ENCODE peak calls at places on chromosomes 6 and 20, in four cellular contexts. M is AG10803, J is mammary epithelial cell, O is HL-60. L is an unnamed sample.

GRCh38 chr6:30855429-30856069 is 28.8 kb upstream of the DDR1 start:
- DNase-seq in M (no peak), J (peak), O (no peak), L (no peak)

GRCh38 chr6:24524801-24525200 is 30.0 kb downstream of the ALDH5A1 start:
- DNase-seq in M (peak), J (peak), O (peak), L (peak)

GRCh38 chr6:122799916-122800701 is 11.1 kb downstream of the SMPDL3A start:
- DNase-seq in M (no peak), J (peak), O (no peak), L (no peak)

GRCh38 chr6:144696610-144697376 is 411.7 kb downstream of the UTRN start:
- DNase-seq in M (peak), J (no peak), O (no peak), L (peak)

GRCh38 chr20:20731945-20732296 is 19.5 kb upstream of the RALGAPA2 start:
- DNase-seq in M (no peak), J (peak), O (peak), L (no peak)

GRCh38 chr6:109308018-109308492 is 74.2 kb downstream of the CD164 start:
- DNase-seq in M (peak), J (peak), O (peak), L (peak)

GRCh38 chr6:111922454-111923297 is 49.4 kb upstream of the FYN start:
- DNase-seq in M (peak), J (peak), O (peak), L (peak)

GRCh38 chr6:119533603-119534279 is 184.2 kb upstream of the MAN1A1 start:
- DNase-seq in M (peak), J (peak), O (no peak), L (peak)

GRCh38 chr6:17635568-17635967 is 35.5 kb downstream of the FAM8A1 start:
- DNase-seq in M (no peak), J (no peak), O (no peak), L (no peak)

GRCh38 chr20:31746068-31746878 is 7.2 kb downstream of the TPX2 start:
- DNase-seq in M (no peak), J (no peak), O (no peak), L (no peak)

GRCh38 chr6:84623956-84624680 is 140.3 kb downstream of the TBX18 start:
- DNase-seq in M (peak), J (peak), O (no peak), L (peak)

GRCh38 chr6:22271044-22271443 is 25.8 kb downstream of the PRL start:
- DNase-seq in M (no peak), J (no peak), O (no peak), L (no peak)

GRCh38 chr6:159852877-159853276 is 37.9 kb upstream of the MAS1 start:
- DNase-seq in M (peak), J (no peak), O (peak), L (no peak)

GRCh38 chr20:25319241-25320034 is 71.2 kb downstream of the ABHD12 start:
- DNase-seq in M (no peak), J (no peak), O (no peak), L (no peak)

GRCh38 chr6:161918608-161919205 is 644.8 kb upstream of the AGPAT4 start:
- DNase-seq in M (no peak), J (no peak), O (no peak), L (no peak)

GRCh38 chr6:158233214-158233795 is 65.2 kb downstream of the GTF2H5 start:
- DNase-seq in M (no peak), J (peak), O (no peak), L (no peak)

GRCh38 chr6:1463751-1464397 is 74.5 kb downstream of the FOXF2 start:
- DNase-seq in M (no peak), J (no peak), O (no peak), L (no peak)

GRCh38 chr6:155130161-155130853 is 133.5 kb upstream of the CLDN20 start:
- DNase-seq in M (no peak), J (no peak), O (no peak), L (no peak)

GRCh38 chr20:50338479-50339195 is 148.0 kb downstream of the CEBPB start:
- DNase-seq in M (peak), J (no peak), O (peak), L (no peak)
- TF ChIP-seq CTCF in M (peak), J (no peak), O (no peak), L (no peak)

DNA sequence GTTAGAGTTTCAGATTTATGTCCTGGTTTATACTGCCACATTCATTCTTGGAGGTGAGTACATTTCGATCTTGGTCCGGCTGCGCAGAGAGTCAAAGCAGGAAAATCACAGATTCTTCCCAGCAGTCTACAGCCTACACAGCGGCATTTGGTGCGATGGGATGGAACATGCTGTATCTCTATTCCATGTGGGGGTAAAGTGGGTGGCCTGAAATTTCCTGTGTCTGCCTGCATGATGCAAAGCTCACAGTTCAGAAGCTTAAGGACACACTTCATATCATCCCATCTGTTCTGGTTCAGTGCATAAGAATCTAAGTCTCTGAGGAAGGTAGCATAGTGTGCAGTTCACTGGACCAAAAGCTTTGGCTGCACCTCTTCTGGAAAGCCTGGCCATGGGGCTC is at the start of gene DEFB127:
- DNase-seq in M (no peak), J (no peak), O (no peak), L (no peak)
- TF ChIP-seq CTCF in M (no peak), J (no peak), O (no peak), L (no peak)

GRCh38 chr6:46054531-46054930 is 38.9 kb upstream of the CLIC5 start:
- DNase-seq in M (no peak), J (no peak), O (no peak), L (no peak)

GRCh38 chr6:46052479-46052878 is 36.8 kb upstream of the CLIC5 start:
- DNase-seq in M (no peak), J (no peak), O (no peak), L (no peak)

GRCh38 chr6:46050845-46051405 is 35.3 kb upstream of the CLIC5 start:
- DNase-seq in M (no peak), J (no peak), O (no peak), L (no peak)

GRCh38 chr6:46051962-46052361 is 36.3 kb upstream of the CLIC5 start:
- DNase-seq in M (peak), J (no peak), O (no peak), L (no peak)

GRCh38 chr6:46053034-46053933 is 37.6 kb upstream of the CLIC5 start:
- DNase-seq in M (no peak), J (no peak), O (no peak), L (no peak)
- TF ChIP-seq CTCF in M (no peak), J (no peak), O (no peak), L (no peak)

GRCh38 chr6:165098165-165098564 is 211.2 kb downstream of the C6orf118 start:
- DNase-seq in M (no peak), J (no peak), O (no peak), L (no peak)
- TF ChIP-seq CTCF in M (no peak), J (peak), O (no peak), L (no peak)

GRCh38 chr20:53409177-53409576 is 184.5 kb downstream of the ZNF217 start:
- DNase-seq in M (peak), J (no peak), O (no peak), L (no peak)

GRCh38 chr20:53412600-53413187 is 180.9 kb downstream of the ZNF217 start:
- DNase-seq in M (no peak), J (no peak), O (no peak), L (no peak)

GRCh38 chr20:53411129-53411528 is 182.5 kb downstream of the ZNF217 start:
- DNase-seq in M (no peak), J (no peak), O (peak), L (no peak)

GRCh38 chr20:53408728-53409157 is 184.9 kb downstream of the ZNF217 start:
- DNase-seq in M (peak), J (no peak), O (peak), L (no peak)

DNA sequence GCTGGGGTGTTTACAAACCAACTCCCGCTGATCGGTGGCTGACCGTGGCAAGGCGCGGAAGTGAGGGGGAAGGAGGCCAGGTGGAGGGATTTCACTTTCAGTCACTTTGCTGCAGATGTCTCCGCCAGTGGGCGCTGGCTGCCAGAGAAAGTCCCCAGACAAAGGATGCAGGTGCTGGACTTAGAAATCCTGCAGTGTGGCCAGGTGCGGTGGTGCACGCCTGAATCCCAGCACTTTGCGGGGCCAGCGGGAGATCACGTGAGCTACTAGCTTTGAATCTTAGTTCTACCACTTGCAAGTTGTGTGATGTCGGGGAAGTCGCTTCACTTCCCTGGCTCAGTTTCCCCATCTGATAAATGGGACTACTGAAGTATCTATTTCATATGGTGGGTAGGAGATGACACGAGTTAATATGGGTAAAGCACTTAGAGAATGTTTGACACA is 180.4 kb downstream of the ZNF217 start:
- DNase-seq in M (no peak), J (no peak), O (no peak), L (no peak)
- TF ChIP-seq CTCF in M (no peak), J (no peak), O (no peak), L (no peak)

L was measured in foreskin fibroblast.